ENCODE peak calls at places on chromosomes 7 and 10, in four cellular contexts. A, S, O and G are unnamed samples.

GRCh38 chr7:131769241-131769640 is 212.8 kb upstream of the PODXL start:
- DNase-seq in S (no peak), O (peak; percentile 18), A (no peak), G (no peak)

GRCh38 chr10:12656518-12657142 is 307.3 kb downstream of the CAMK1D start:
- DNase-seq in S (no peak), O (peak; percentile 72), A (no peak), G (no peak)

GRCh38 chr7:24728121-24728500 is 29.2 kb downstream of the GSDME start:
- DNase-seq in A (no peak), S (no peak), O (no peak), G (no peak)

GRCh38 chr10:77583527-77583926 is 54.1 kb downstream of the KCNMA1 start:
- DNase-seq in O (no peak), A (no peak), S (no peak), G (no peak)

GRCh38 chr10:63919576-63920279 is 398.5 kb downstream of the REEP3 start:
- DNase-seq in O (no peak), A (no peak), S (no peak), G (no peak)

GRCh38 chr10:58467931-58468635 is 44.6 kb upstream of the BICC1 start:
- DNase-seq in S (no peak), O (no peak), A (no peak), G (no peak)

GRCh38 chr10:131621784-131622624 is 278.8 kb upstream of the PPP2R2D start:
- DNase-seq in O (no peak), S (peak; percentile 15), A (no peak), G (no peak)

GRCh38 chr7:114225784-114226183 is 188.8 kb upstream of the FOXP2 start:
- DNase-seq in A (no peak), S (no peak), O (no peak), G (no peak)

GRCh38 chr10:102065561-102066420 is 642 bp downstream of the HPS6 start:
- DNase-seq in S (peak; percentile 20), O (no peak), A (peak; percentile 36), G (peak; percentile 33)

GRCh38 chr10:46546591-46547330 is 9.7 kb downstream of the GPRIN2 start:
- DNase-seq in O (no peak), S (peak; percentile 20), A (peak; percentile 35), G (peak; percentile 11)

GRCh38 chr10:3654496-3654895 is 130.5 kb downstream of the KLF6 start:
- DNase-seq in A (no peak), O (peak; percentile 17), S (no peak), G (no peak)

GRCh38 chr7:46024263-46024916 is 103.3 kb upstream of the IGFBP3 start:
- DNase-seq in S (no peak), O (no peak), A (no peak), G (no peak)

GRCh38 chr10:94630017-94630688 is 53.4 kb upstream of the CYP2C18 start:
- DNase-seq in O (peak; percentile 32), S (no peak), A (no peak), G (no peak)

GRCh38 chr7:40047661-40048060 is 86.8 kb downstream of the MPLKIP start:
- DNase-seq in A (no peak), S (no peak), O (no peak), G (no peak)

GRCh38 chr7:35705932-35706461 is 11.1 kb upstream of the HERPUD2 start:
- DNase-seq in A (no peak), S (no peak), O (no peak), G (no peak)

GRCh38 chr7:155947051-155947450 is 134.8 kb upstream of the SHH start:
- DNase-seq in A (no peak), S (no peak), O (peak; percentile 9), G (no peak)

GRCh38 chr10:8389630-8390029 is 335.1 kb downstream of the GATA3 start:
- DNase-seq in O (no peak), A (no peak), S (no peak), G (no peak)

GRCh38 chr10:49106451-49106850 is 8.9 kb downstream of the VSTM4 start:
- DNase-seq in S (peak; percentile 70), O (no peak), A (peak; percentile 26), G (no peak)

GRCh38 chr10:96789571-96790108 is 42.5 kb upstream of the LCOR start:
- DNase-seq in A (no peak), O (peak; percentile 48), S (no peak), G (no peak)

GRCh38 chr7:127254163-127254684 is 1.5 kb upstream of the GRM8 start:
- DNase-seq in S (no peak), O (no peak), A (no peak), G (no peak)

GRCh38 chr10:71314028-71314693 is 4.9 kb upstream of the SLC29A3 start:
- DNase-seq in O (peak; percentile 47), A (peak; percentile 45), S (no peak), G (peak; percentile 42)

GRCh38 chr7:124459101-124460052 is 306.2 kb downstream of the GPR37 start:
- DNase-seq in A (no peak), O (peak; percentile 62), S (no peak), G (no peak)

GRCh38 chr10:126098216-126098561 is 201.8 kb downstream of the FANK1 start:
- DNase-seq in S (no peak), A (no peak), O (no peak), G (no peak)

GRCh38 chr10:92419740-92420553 is 129.0 kb downstream of the MARCHF5 start:
- DNase-seq in A (peak; percentile 40), S (peak; percentile 43), O (peak; percentile 40), G (no peak)

GRCh38 chr10:31096161-31096560 is 64.5 kb upstream of the ZNF438 start:
- DNase-seq in O (no peak), A (no peak), S (no peak), G (no peak)

GRCh38 chr10:89503633-89504345 is 31.6 kb downstream of the SLC16A12 start:
- DNase-seq in S (no peak), A (no peak), O (no peak), G (no peak)

GRCh38 chr10:103417601-103418000 is 21.2 kb downstream of the PDCD11 start:
- DNase-seq in O (no peak), S (no peak), A (no peak), G (no peak)

GRCh38 chr7:81210092-81211064 is 291.5 kb upstream of the SEMA3C start:
- DNase-seq in O (peak; percentile 64), S (no peak), A (no peak), G (no peak)

DNA sequence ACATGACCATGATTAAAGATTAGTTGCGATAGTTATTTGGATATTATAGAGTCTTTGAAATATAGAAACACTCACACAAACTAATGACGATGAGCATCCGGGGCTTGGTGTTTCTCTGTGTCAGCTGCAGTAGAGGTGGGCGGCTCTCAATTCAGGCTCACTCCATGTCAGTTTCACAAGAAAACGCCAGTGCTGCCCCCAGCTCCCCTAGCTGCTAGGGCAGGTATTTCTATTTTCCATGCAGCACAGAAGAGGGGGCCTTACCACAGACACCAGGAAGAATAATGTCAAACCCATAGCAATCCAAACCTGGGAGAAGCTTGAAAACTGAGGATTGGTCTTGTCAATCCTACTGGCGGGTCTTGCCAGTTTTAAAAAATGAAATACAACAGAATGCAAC is 197.1 kb downstream of the PHTF2 start:
- DNase-seq in O (no peak), S (no peak), A (no peak), G (no peak)
- TF ChIP-seq CTCF in O (peak; percentile 8), S (no peak), A (no peak), G (no peak)

GRCh38 chr7:57305192-57305748 is 144.7 kb upstream of the ZNF716 start:
- DNase-seq in A (no peak), O (no peak), S (no peak), G (no peak)

GRCh38 chr7:57308631-57309408 is 141.2 kb upstream of the ZNF716 start:
- DNase-seq in O (no peak), S (no peak), A (peak; percentile 13), G (no peak)
- TF ChIP-seq CTCF in O (no peak), S (no peak), A (no peak), G (no peak)

GRCh38 chr7:150751702-150752101 is 14.5 kb downstream of the GIMAP5 start:
- DNase-seq in S (no peak), O (no peak), A (no peak), G (no peak)

GRCh38 chr7:150753239-150753638 is 16.0 kb downstream of the GIMAP5 start:
- DNase-seq in O (no peak), S (peak; percentile 42), A (no peak), G (no peak)

GRCh38 chr7:150754950-150755349 is 17.7 kb downstream of the GIMAP5 start:
- DNase-seq in S (no peak), A (no peak), O (no peak), G (no peak)

GRCh38 chr7:150755473-150756099 is 18.4 kb downstream of the GIMAP5 start:
- DNase-seq in O (peak; percentile 59), A (no peak), S (peak; percentile 39), G (peak; percentile 35)

GRCh38 chr7:150753826-150754603 is 16.8 kb downstream of the GIMAP5 start:
- DNase-seq in A (no peak), O (peak; percentile 67), S (no peak), G (no peak)
- TF ChIP-seq CTCF in A (peak; percentile 17), O (peak; percentile 32), S (no peak), G (no peak)

GRCh38 chr7:139699640-139700504 is 77.9 kb downstream of the HIPK2 start:
- DNase-seq in S (no peak), A (no peak), O (no peak), G (no peak)
- TF ChIP-seq CTCF in S (no peak), A (no peak), O (no peak), G (no peak)

GRCh38 chr7:135943266-135943889 is 33.8 kb downstream of the MTPN start:
- DNase-seq in S (no peak), O (no peak), A (no peak), G (no peak)

GRCh38 chr7:135940077-135941075 is 36.8 kb downstream of the MTPN start:
- DNase-seq in O (no peak), S (no peak), A (no peak), G (no peak)

GRCh38 chr7:135939268-135939667 is 37.9 kb downstream of the MTPN start:
- DNase-seq in S (no peak), A (no peak), O (no peak), G (no peak)

GRCh38 chr7:135944753-135945152 is 32.4 kb downstream of the MTPN start:
- DNase-seq in S (no peak), A (no peak), O (no peak), G (no peak)

DNA sequence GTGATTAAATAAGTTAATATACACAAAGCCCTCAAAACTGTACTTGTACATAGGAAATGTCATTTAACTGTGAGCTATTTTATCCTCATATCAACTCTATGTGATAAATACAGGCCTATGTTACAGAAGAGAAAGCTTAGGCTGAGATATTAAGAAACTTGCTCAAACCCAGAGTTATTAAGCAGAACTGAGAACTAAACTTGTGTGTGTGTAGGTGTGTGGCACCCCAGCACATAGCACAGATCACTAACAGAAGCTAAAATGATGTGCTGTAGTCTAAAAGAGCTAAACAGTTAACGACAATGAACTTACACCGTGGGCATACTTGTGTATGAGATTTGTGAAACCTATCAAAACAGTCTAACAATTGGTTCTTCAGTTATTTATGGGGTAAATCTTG is 34.5 kb downstream of the MTPN start:
- DNase-seq in S (no peak), A (no peak), O (no peak), G (no peak)
- TF ChIP-seq CTCF in S (no peak), A (no peak), O (no peak), G (no peak)